ENCODE peak calls at places on chromosomes 7 and 10, in ten cellular contexts. T is activated CD4-positive, alpha-beta T cell treated with anti-CD3 and anti-CD28 coated beads for 24 hours; V is fibroblast of lung; E is activated CD8-positive, alpha-beta memory T cell treated with anti-CD3 and anti-CD28 coated beads for 24 hours; X is GM19239; D is CD4-positive, CD25-positive, alpha-beta regulatory T cell; C is stimulated activated CD4-positive, alpha-beta T cell treated with anti-CD3 and anti-CD28 coated beads, Interleukin-1b, Interleukin-23, amount 100 ng/mL, for 24 hours; N is caudate nucleus; H is neural crest cell; Y is ELR. O is an unnamed sample.

GRCh38 chr10:69458426-69459100 is 7.3 kb downstream of the TSPAN15 start:
- DNase-seq in Y (peak), C (no peak), D (no peak), V (no peak), N (no peak), T (no peak), H (no peak), X (no peak), E (no peak), O (no peak)

GRCh38 chr10:91759581-91759986 is 38.6 kb upstream of the TNKS2 start:
- DNase-seq in V (peak), N (no peak), X (no peak), C (no peak), Y (peak), T (no peak), H (no peak), E (no peak), D (no peak), O (no peak)

GRCh38 chr7:34544621-34545020 is 113.4 kb upstream of the NPSR1 start:
- DNase-seq in H (no peak), N (no peak), E (no peak), T (no peak), V (no peak), C (no peak), X (no peak), D (no peak), Y (no peak), O (no peak)

GRCh38 chr7:30907527-30908267 is 4.0 kb upstream of the AQP1 start:
- DNase-seq in C (no peak), Y (no peak), X (no peak), D (no peak), H (no peak), E (no peak), T (no peak), V (no peak), N (no peak), O (no peak)

GRCh38 chr10:78416031-78416800 is 382.6 kb downstream of the RPS24 start:
- DNase-seq in X (no peak), C (no peak), T (no peak), H (no peak), D (no peak), E (no peak), V (peak), Y (peak), N (no peak), O (peak)

GRCh38 chr10:113550365-113550764 is 2.5 kb upstream of the HABP2 start:
- DNase-seq in V (peak), X (no peak), E (no peak), Y (no peak), D (no peak), T (no peak), N (no peak), H (no peak), C (no peak), O (no peak)

GRCh38 chr7:7920481-7920880 is 48.1 kb upstream of the GLCCI1 start:
- DNase-seq in T (peak), N (no peak), H (no peak), C (no peak), Y (no peak), D (peak), X (peak), E (no peak), V (no peak), O (no peak)

GRCh38 chr10:33248638-33249037 is 85.8 kb downstream of the NRP1 start:
- DNase-seq in C (no peak), X (no peak), H (no peak), E (no peak), Y (peak), D (peak), N (no peak), V (peak), T (peak), O (no peak)

GRCh38 chr7:140672382-140673062 is at the start of gene ADCK2:
- DNase-seq in D (peak), C (peak), T (peak), Y (peak), X (peak), N (no peak), E (no peak), H (peak), V (no peak), O (no peak)

GRCh38 chr7:75809396-75809795 is 4.2 kb downstream of the CCL24 start:
- DNase-seq in C (no peak), N (no peak), V (no peak), T (no peak), X (no peak), H (no peak), E (no peak), D (no peak), Y (no peak), O (no peak)

GRCh38 chr7:98134420-98134819 is 27.8 kb downstream of the LMTK2 start:
- DNase-seq in X (no peak), Y (no peak), T (no peak), V (no peak), C (no peak), E (no peak), D (no peak), N (no peak), H (no peak), O (no peak)